ENCODE peak calls at places on chromosomes 12 and 14, in ten cellular contexts. M is pancreas; F is CD8-positive, alpha-beta T cell; G is lower lobe of right lung; N is activated T-helper 17 cell treated with anti-CD3 and anti-CD28 coated beads, Interleukin-2, amount 50 U/mL, for 72 hours; P is WTC11; V is left lung; C is Right ventricle myocardium superior; O is naive thymus-derived CD8-positive, alpha-beta T cell; Z is T-helper 17 cell. W is an unnamed sample.

GRCh38 chr12:47218191-47218654 is 138.5 kb upstream of the AMIGO2 start:
- ATAC-seq in P (no peak), O (peak), V (no peak), N (peak), Z (peak), C (no peak), M (no peak), F (peak), G (no peak), W (no peak)

GRCh38 chr14:90674043-90674670 is 142.1 kb downstream of the TTC7B start:
- ATAC-seq in G (peak), N (no peak), M (peak), V (no peak), C (peak), Z (no peak), P (peak), F (no peak), O (no peak), W (no peak)

GRCh38 chr14:33676135-33676566 is 274.7 kb downstream of the EGLN3 start:
- ATAC-seq in F (no peak), M (no peak), V (peak), P (peak), O (no peak), N (no peak), G (peak), C (peak), Z (no peak), W (peak)

GRCh38 chr12:7375145-7375543 is 68.8 kb downstream of the CD163L1 start:
- ATAC-seq in G (no peak), O (no peak), C (no peak), N (no peak), P (no peak), Z (no peak), M (no peak), V (no peak), F (no peak), W (no peak)

GRCh38 chr12:51926064-51926632 is 18.8 kb downstream of the ACVRL1 start:
- ATAC-seq in O (no peak), P (no peak), M (no peak), G (peak), N (no peak), C (no peak), V (no peak), F (no peak), Z (no peak), W (peak)

GRCh38 chr14:98119739-98120138 is 1152.3 kb downstream of the BCL11B start:
- ATAC-seq in P (no peak), O (no peak), F (no peak), M (no peak), N (peak), G (no peak), Z (no peak), V (no peak), C (no peak), W (no peak)

GRCh38 chr14:75454963-75455546 is 27.2 kb downstream of the JDP2 start:
- ATAC-seq in C (peak), N (no peak), O (no peak), Z (no peak), F (no peak), M (no peak), V (peak), P (no peak), G (peak), W (no peak)

GRCh38 chr12:84791444-84791843 is 121.2 kb downstream of the SLC6A15 start:
- ATAC-seq in F (no peak), P (no peak), V (no peak), M (no peak), N (no peak), C (no peak), O (no peak), Z (no peak), G (no peak), W (no peak)

GRCh38 chr14:89214221-89214965 is 202.6 kb downstream of the FOXN3 start:
- ATAC-seq in N (no peak), P (peak), Z (no peak), M (peak), O (no peak), V (peak), G (peak), F (no peak), C (peak), W (peak)

GRCh38 chr14:76644875-76645518 is 116.3 kb upstream of the VASH1 start:
- ATAC-seq in F (no peak), O (no peak), P (peak), N (no peak), Z (no peak), M (peak), V (peak), C (no peak), G (no peak), W (no peak)

W was measured in esophagus mucosa.